ENCODE peak calls at places on chromosomes 13 and 19, in nine cellular contexts. R, S, Z, L, O, I, B, Y and V are unnamed samples.

GRCh38 chr13:110616103-110617101 is 1.1 kb downstream of the NAXD start:
- DNase-seq in R (no peak), S (no peak), Z (no peak), L (peak), O (peak), I (peak), B (peak), Y (no peak), V (peak)

GRCh38 chr13:21326155-21327030 is 132.7 kb downstream of the ZDHHC20 start:
- DNase-seq in R (no peak), S (no peak), Z (peak), L (peak), O (no peak), I (no peak), B (no peak), Y (no peak), V (peak)

GRCh38 chr19:53432088-53432661 is 391 bp downstream of the ZNF761 start:
- DNase-seq in R (no peak), S (peak), Z (peak), L (peak), O (no peak), I (no peak), B (no peak), Y (peak), V (peak)

GRCh38 chr13:37531054-37531453 is 67.5 kb downstream of the POSTN start:
- DNase-seq in R (no peak), S (no peak), Z (no peak), L (no peak), O (no peak), I (no peak), B (no peak), Y (no peak), V (peak)

GRCh38 chr19:47111682-47112165 is 1.9 kb downstream of the ZC3H4 start:
- DNase-seq in R (no peak), S (no peak), Z (no peak), L (no peak), O (peak), I (no peak), B (no peak), Y (no peak), V (no peak)

GRCh38 chr19:45470147-45471081 is 2.6 kb downstream of the FOSB start:
- DNase-seq in R (no peak), S (peak), Z (no peak), L (peak), O (no peak), I (no peak), B (no peak), Y (no peak), V (peak)

GRCh38 chr13:44331446-44331845 is 42.2 kb upstream of the SERP2 start:
- DNase-seq in R (no peak), S (no peak), Z (no peak), L (no peak), O (no peak), I (no peak), B (no peak), Y (no peak), V (no peak)

GRCh38 chr19:33771308-33772101 is 25.2 kb upstream of the KCTD15 start:
- DNase-seq in R (peak), S (peak), Z (no peak), L (peak), O (peak), I (peak), B (peak), Y (peak), V (peak)

GRCh38 chr13:28173793-28174192 is 35.4 kb downstream of the PAN3 start:
- DNase-seq in R (no peak), S (no peak), Z (no peak), L (peak), O (no peak), I (no peak), B (no peak), Y (no peak), V (no peak)

GRCh38 chr19:33306191-33306590 is 3.9 kb upstream of the CEBPA start:
- DNase-seq in R (no peak), S (no peak), Z (no peak), L (no peak), O (no peak), I (no peak), B (no peak), Y (no peak), V (no peak)

GRCh38 chr13:41905600-41906254 is 55.2 kb downstream of the VWA8 start:
- DNase-seq in R (no peak), S (no peak), Z (no peak), L (no peak), O (no peak), I (peak), B (peak), Y (no peak), V (peak)

GRCh38 chr13:26219726-26220125 is 2.4 kb downstream of the RNF6 start:
- DNase-seq in R (no peak), S (no peak), Z (no peak), L (no peak), O (no peak), I (no peak), B (no peak), Y (no peak), V (peak)

GRCh38 chr13:87975035-87975434 is 303.9 kb downstream of the SLITRK5 start:
- DNase-seq in R (no peak), S (no peak), Z (no peak), L (no peak), O (no peak), I (no peak), B (no peak), Y (no peak), V (no peak)

GRCh38 chr13:93466502-93467036 is 240.0 kb downstream of the GPC6 start:
- DNase-seq in R (no peak), S (no peak), Z (no peak), L (no peak), O (no peak), I (no peak), B (no peak), Y (no peak), V (peak)

GRCh38 chr19:41521860-41522555 is 54.0 kb upstream of the CEACAM21 start:
- DNase-seq in R (no peak), S (no peak), Z (no peak), L (peak), O (no peak), I (peak), B (no peak), Y (no peak), V (no peak)

GRCh38 chr19:13396256-13397080 is 109.8 kb downstream of the CACNA1A start:
- DNase-seq in R (no peak), S (no peak), Z (no peak), L (peak), O (no peak), I (no peak), B (no peak), Y (no peak), V (peak)

GRCh38 chr13:106176103-106176502 is 359.4 kb downstream of the EFNB2 start:
- DNase-seq in R (no peak), S (no peak), Z (no peak), L (no peak), O (no peak), I (no peak), B (no peak), Y (no peak), V (peak)

GRCh38 chr13:114282143-114282685 is 813 bp downstream of the UPF3A start:
- DNase-seq in R (no peak), S (peak), Z (no peak), L (peak), O (peak), I (no peak), B (peak), Y (no peak), V (peak)

GRCh38 chr13:38415233-38415632 is 65.6 kb downstream of the UFM1 start:
- DNase-seq in R (no peak), S (peak), Z (no peak), L (no peak), O (no peak), I (no peak), B (no peak), Y (no peak), V (no peak)

GRCh38 chr13:50406831-50407230 is 391.6 kb downstream of the KCNRG start:
- DNase-seq in R (no peak), S (no peak), Z (no peak), L (no peak), O (no peak), I (no peak), B (no peak), Y (no peak), V (no peak)

GRCh38 chr13:37942929-37943328 is 73.4 kb upstream of the TRPC4 start:
- DNase-seq in R (no peak), S (no peak), Z (no peak), L (no peak), O (no peak), I (no peak), B (no peak), Y (no peak), V (no peak)

GRCh38 chr19:31177230-31177629 is 172.0 kb downstream of the TSHZ3 start:
- DNase-seq in R (no peak), S (no peak), Z (no peak), L (no peak), O (no peak), I (no peak), B (no peak), Y (no peak), V (no peak)

GRCh38 chr19:15779756-15780476 is 7.5 kb upstream of the OR10H5 start:
- DNase-seq in R (no peak), S (peak), Z (peak), L (peak), O (no peak), I (peak), B (no peak), Y (no peak), V (no peak)

GRCh38 chr13:86020350-86021002 is 221.3 kb upstream of the SLITRK6 start:
- DNase-seq in R (no peak), S (no peak), Z (no peak), L (no peak), O (no peak), I (peak), B (peak), Y (no peak), V (peak)

GRCh38 chr13:48429886-48430285 is 17.0 kb upstream of the LPAR6 start:
- DNase-seq in R (no peak), S (no peak), Z (no peak), L (no peak), O (no peak), I (no peak), B (no peak), Y (no peak), V (no peak)

GRCh38 chr13:77915676-77916075 is 3.0 kb downstream of the EDNRB start:
- DNase-seq in R (no peak), S (no peak), Z (no peak), L (no peak), O (no peak), I (no peak), B (no peak), Y (no peak), V (no peak)

GRCh38 chr19:4495471-4495870 is 22.8 kb downstream of the PLIN4 start:
- DNase-seq in R (no peak), S (no peak), Z (no peak), L (peak), O (no peak), I (no peak), B (no peak), Y (no peak), V (no peak)

GRCh38 chr19:35755550-35756371 is 1.1 kb downstream of the HSPB6 start:
- DNase-seq in R (no peak), S (peak), Z (no peak), L (no peak), O (no peak), I (no peak), B (no peak), Y (no peak), V (peak)

GRCh38 chr19:20912973-20913372 is 10.1 kb upstream of the ZNF85 start:
- DNase-seq in R (no peak), S (no peak), Z (no peak), L (no peak), O (no peak), I (no peak), B (no peak), Y (no peak), V (no peak)

GRCh38 chr19:12365094-12365371 is 450 bp downstream of the ZNF442 start:
- DNase-seq in R (no peak), S (no peak), Z (no peak), L (no peak), O (no peak), I (no peak), B (no peak), Y (peak), V (peak)

GRCh38 chr19:42552086-42553065 is 24.1 kb upstream of the CEACAM1 start:
- DNase-seq in R (no peak), S (no peak), Z (no peak), L (no peak), O (no peak), I (no peak), B (no peak), Y (no peak), V (no peak)

GRCh38 chr19:2302319-2303208 is 5.4 kb downstream of the LINGO3 start:
- DNase-seq in R (no peak), S (peak), Z (peak), L (no peak), O (no peak), I (no peak), B (no peak), Y (no peak), V (peak)

GRCh38 chr13:23739597-23739996 is 149.6 kb downstream of the MIPEP start:
- DNase-seq in R (no peak), S (no peak), Z (no peak), L (no peak), O (no peak), I (peak), B (peak), Y (no peak), V (no peak)

GRCh38 chr13:19382111-19382510 is 179.2 kb downstream of the TPTE2 start:
- DNase-seq in R (no peak), S (no peak), Z (no peak), L (no peak), O (no peak), I (no peak), B (no peak), Y (no peak), V (no peak)

GRCh38 chr13:81406022-81406421 is 1065.1 kb upstream of the SPRY2 start:
- DNase-seq in R (no peak), S (no peak), Z (no peak), L (no peak), O (no peak), I (no peak), B (no peak), Y (no peak), V (no peak)

GRCh38 chr19:33819875-33820781 is 23.5 kb downstream of the KCTD15 start:
- DNase-seq in R (no peak), S (peak), Z (no peak), L (peak), O (no peak), I (peak), B (no peak), Y (peak), V (peak)

GRCh38 chr13:32001392-32001768 is 30.2 kb upstream of the FRY start:
- DNase-seq in R (no peak), S (peak), Z (no peak), L (peak), O (no peak), I (peak), B (peak), Y (no peak), V (peak)

GRCh38 chr13:35621989-35622388 is 145.5 kb upstream of the MAB21L1 start:
- DNase-seq in R (no peak), S (no peak), Z (no peak), L (no peak), O (no peak), I (no peak), B (no peak), Y (no peak), V (peak)